ENCODE peak calls at places on chromosomes 7 and 10, in five cellular contexts. R is heart right ventricle, Q is HL-60, K is thoracic aorta, Z is WERI-Rb-1. N is an unnamed sample.

GRCh38 chr7:84194484-84195260 is at the start of gene SEMA3A:
- DNase-seq in Z (peak), R (no peak), Q (peak), K (no peak), N (peak)

GRCh38 chr7:102450242-102450641 is 14.4 kb downstream of the ALKBH4 start:
- DNase-seq in Q (peak), K (no peak), Z (peak), R (no peak), N (no peak)

GRCh38 chr7:128875523-128875948 is 12.9 kb downstream of the ATP6V1F start:
- DNase-seq in R (no peak), K (no peak), Q (no peak), Z (no peak), N (peak)

GRCh38 chr10:131972474-131973071 is 9.2 kb downstream of the BNIP3 start:
- DNase-seq in K (no peak), R (peak), Q (no peak), Z (no peak), N (peak)

GRCh38 chr7:54969190-54969967 is 49.4 kb upstream of the EGFR start:
- DNase-seq in Q (no peak), K (no peak), Z (no peak), R (no peak), N (no peak)

GRCh38 chr10:1668347-1668746 is 69.0 kb downstream of the ADARB2 start:
- DNase-seq in Z (no peak), Q (no peak), R (no peak), K (no peak), N (no peak)

GRCh38 chr10:121436281-121436629 is 162.0 kb downstream of the FGFR2 start:
- DNase-seq in R (no peak), Q (no peak), K (no peak), Z (no peak), N (no peak)

GRCh38 chr7:44147026-44147881 is 6.1 kb upstream of the MYL7 start:
- DNase-seq in Z (peak), R (peak), Q (no peak), K (no peak), N (no peak)

GRCh38 chr10:47021850-47022249 is 110.6 kb downstream of the PTPN20 start:
- DNase-seq in Z (no peak), K (no peak), Q (no peak), R (no peak), N (no peak)

GRCh38 chr10:14062528-14063260 is 268.0 kb downstream of the FRMD4A start:
- DNase-seq in Q (no peak), Z (no peak), K (no peak), R (no peak), N (no peak)

GRCh38 chr7:41222704-41223103 is 480.2 kb downstream of the INHBA start:
- DNase-seq in K (no peak), Q (no peak), Z (no peak), R (no peak), N (no peak)

GRCh38 chr7:16411391-16411790 is 9.9 kb downstream of the CRPPA start:
- DNase-seq in R (no peak), K (no peak), Q (no peak), Z (no peak), N (no peak)

GRCh38 chr10:123455861-123456260 is 210.3 kb upstream of the GPR26 start:
- DNase-seq in Q (no peak), R (no peak), Z (no peak), K (no peak), N (no peak)

GRCh38 chr7:96181174-96181573 is 140.7 kb downstream of the SLC25A13 start:
- DNase-seq in Z (no peak), Q (no peak), R (no peak), K (no peak), N (no peak)

GRCh38 chr7:96179341-96179740 is 142.6 kb downstream of the SLC25A13 start:
- DNase-seq in Q (no peak), Z (no peak), K (no peak), R (no peak), N (no peak)

GRCh38 chr7:96177353-96177752 is 144.5 kb downstream of the SLC25A13 start:
- DNase-seq in R (no peak), Q (no peak), Z (no peak), K (no peak), N (no peak)

GRCh38 chr7:96178581-96178980 is 143.3 kb downstream of the SLC25A13 start:
- DNase-seq in R (no peak), K (no peak), Z (no peak), Q (no peak), N (no peak)

GRCh38 chr7:96179863-96180262 is 142.0 kb downstream of the SLC25A13 start:
- DNase-seq in K (no peak), R (no peak), Z (no peak), Q (no peak), N (no peak)
- TF ChIP-seq CTCF in K (no peak), R (no peak), Z (no peak), Q (no peak), N (no peak)

GRCh38 chr7:76314042-76314721 is 11.7 kb downstream of the HSPB1 start:
- DNase-seq in Q (peak), R (peak), K (peak), Z (peak), N (peak)
- H3K4me3 ChIP-seq in Q (no peak), R (no peak), K (no peak), Z (peak), N (no peak)

GRCh38 chr10:68792115-68792514 is 35.2 kb upstream of the STOX1 start:
- DNase-seq in Z (no peak), Q (no peak), R (no peak), K (no peak), N (no peak)
- TF ChIP-seq CTCF in Z (no peak), Q (no peak), R (no peak), K (no peak), N (peak)

GRCh38 chr7:42932861-42933591 is 850 bp downstream of the MRPL32 start:
- DNase-seq in Q (no peak), R (no peak), K (no peak), Z (peak), N (peak)

GRCh38 chr7:42931834-42932651 is at the start of the genes MRPL32 and PSMA2:
- DNase-seq in Z (peak), R (peak), Q (peak), K (peak), N (peak)

GRCh38 chr7:42931447-42931833 is 534 bp downstream of the PSMA2 start:
- DNase-seq in Q (no peak), K (no peak), R (no peak), Z (no peak), N (no peak)

GRCh38 chr7:42939457-42940240 is 7.5 kb downstream of the MRPL32 start:
- DNase-seq in K (no peak), R (no peak), Z (no peak), Q (no peak), N (no peak)

DNA sequence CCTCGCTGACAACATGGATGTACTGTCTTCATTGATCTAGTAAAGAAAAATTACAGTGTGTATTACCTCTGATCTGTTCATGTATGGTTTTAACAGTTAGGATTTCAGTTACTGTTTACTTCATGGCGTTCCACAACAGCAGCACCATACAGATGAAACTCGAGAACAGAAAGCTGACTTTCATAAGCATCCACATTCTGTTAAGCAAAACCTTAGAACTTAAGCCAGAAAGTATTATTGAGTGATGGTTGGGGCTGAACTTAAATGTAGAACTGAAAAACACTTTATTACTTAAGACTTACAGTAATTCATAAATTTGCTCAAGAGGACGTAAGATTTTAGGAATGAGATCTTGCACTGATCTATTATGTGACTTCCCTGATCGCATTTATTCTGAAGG is 3.7 kb downstream of the MRPL32 start:
- DNase-seq in K (no peak), Q (no peak), R (no peak), Z (no peak), N (no peak)
- H3K4me3 ChIP-seq in K (no peak), Q (no peak), R (no peak), Z (no peak), N (no peak)

GRCh38 chr7:27181795-27182275 is 3.2 kb downstream of the HOXA11 start:
- DNase-seq in Q (no peak), Z (peak), K (no peak), R (no peak), N (no peak)
- TF ChIP-seq CTCF in Q (no peak), Z (no peak), K (no peak), R (no peak), N (no peak)

GRCh38 chr10:98445200-98445812 is 1.4 kb downstream of the HPS1 start:
- DNase-seq in Q (no peak), Z (no peak), K (no peak), R (no peak), N (no peak)
- H3K4me3 ChIP-seq in Q (peak), Z (no peak), K (peak), R (peak), N (no peak)

GRCh38 chr7:101122933-101123702 is 3.8 kb upstream of the SERPINE1 start:
- DNase-seq in Q (no peak), R (no peak), K (no peak), Z (no peak), N (no peak)

GRCh38 chr7:101124376-101125056 is 2.4 kb upstream of the SERPINE1 start:
- DNase-seq in Q (peak), K (no peak), R (no peak), Z (no peak), N (no peak)

GRCh38 chr7:101123703-101124068 is 3.2 kb upstream of the SERPINE1 start:
- DNase-seq in R (no peak), Q (no peak), K (no peak), Z (no peak), N (no peak)

GRCh38 chr7:101120315-101120714 is 6.6 kb upstream of the SERPINE1 start:
- DNase-seq in K (no peak), Q (no peak), Z (no peak), R (no peak), N (no peak)

DNA sequence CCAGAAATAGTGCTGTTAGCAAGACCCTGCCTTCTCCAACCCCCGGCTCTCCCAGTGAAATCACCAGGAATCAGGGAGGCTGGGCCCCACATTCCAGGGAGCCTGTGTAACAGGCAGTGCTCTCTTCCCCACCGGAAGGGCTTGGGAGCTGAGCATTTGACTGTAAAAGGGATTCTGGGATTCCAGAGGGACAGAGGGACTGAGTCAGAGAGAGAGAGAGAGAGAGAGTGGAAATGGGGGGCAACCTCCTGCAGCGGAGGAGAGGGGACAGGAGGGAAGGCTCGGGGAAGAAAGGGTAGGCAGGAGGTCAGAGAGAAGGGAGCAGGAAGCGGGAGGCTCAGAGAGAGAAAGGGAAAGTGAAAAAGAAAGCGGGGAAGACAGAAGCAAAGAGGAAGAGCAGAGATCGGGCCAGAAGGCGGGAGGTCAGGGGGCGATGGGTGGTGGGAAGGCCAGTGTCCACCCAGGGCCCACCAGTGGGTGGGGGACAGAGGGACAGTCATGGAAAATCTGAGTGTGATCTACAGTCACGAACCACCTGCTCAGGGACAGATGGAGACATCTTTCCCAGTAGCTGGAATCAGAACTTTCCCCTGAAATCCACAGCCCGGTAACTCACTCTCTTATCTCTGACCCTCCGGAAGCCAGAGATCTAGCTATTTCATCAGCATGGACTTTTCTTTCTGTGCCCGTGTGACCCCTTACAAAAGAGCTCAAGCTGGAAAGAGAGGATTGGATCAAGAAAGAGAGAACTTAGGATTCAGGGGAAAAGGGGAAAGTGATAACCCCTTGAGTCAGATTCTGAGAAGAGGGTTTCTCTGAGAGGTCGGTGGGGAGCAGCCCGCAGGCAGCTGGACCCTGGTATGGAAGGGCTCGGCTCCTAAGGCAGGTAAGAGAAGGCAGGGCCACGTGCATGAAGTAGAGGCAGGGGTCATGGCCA is 4.6 kb upstream of the SERPINE1 start:
- DNase-seq in K (peak), Z (no peak), Q (no peak), R (peak), N (no peak)
- TF ChIP-seq CTCF in K (no peak), Z (no peak), Q (no peak), R (no peak), N (no peak)

GRCh38 chr10:60522617-60523016 is 132.9 kb upstream of the ANK3 start:
- DNase-seq in Z (no peak), Q (no peak), K (no peak), R (no peak), N (no peak)

GRCh38 chr10:60521974-60522405 is 132.3 kb upstream of the ANK3 start:
- DNase-seq in R (no peak), K (no peak), Z (no peak), Q (no peak), N (peak)

GRCh38 chr10:60524541-60524940 is 134.9 kb upstream of the ANK3 start:
- DNase-seq in Z (no peak), R (no peak), Q (no peak), K (no peak), N (no peak)

GRCh38 chr10:60527676-60528075 is 138.0 kb upstream of the ANK3 start:
- DNase-seq in R (no peak), Q (no peak), Z (no peak), K (no peak), N (no peak)

GRCh38 chr10:60526024-60526585 is 136.4 kb upstream of the ANK3 start:
- DNase-seq in Q (no peak), R (no peak), Z (no peak), K (no peak), N (no peak)
- H3K4me3 ChIP-seq in Q (no peak), R (no peak), Z (no peak), K (no peak), N (no peak)

DNA sequence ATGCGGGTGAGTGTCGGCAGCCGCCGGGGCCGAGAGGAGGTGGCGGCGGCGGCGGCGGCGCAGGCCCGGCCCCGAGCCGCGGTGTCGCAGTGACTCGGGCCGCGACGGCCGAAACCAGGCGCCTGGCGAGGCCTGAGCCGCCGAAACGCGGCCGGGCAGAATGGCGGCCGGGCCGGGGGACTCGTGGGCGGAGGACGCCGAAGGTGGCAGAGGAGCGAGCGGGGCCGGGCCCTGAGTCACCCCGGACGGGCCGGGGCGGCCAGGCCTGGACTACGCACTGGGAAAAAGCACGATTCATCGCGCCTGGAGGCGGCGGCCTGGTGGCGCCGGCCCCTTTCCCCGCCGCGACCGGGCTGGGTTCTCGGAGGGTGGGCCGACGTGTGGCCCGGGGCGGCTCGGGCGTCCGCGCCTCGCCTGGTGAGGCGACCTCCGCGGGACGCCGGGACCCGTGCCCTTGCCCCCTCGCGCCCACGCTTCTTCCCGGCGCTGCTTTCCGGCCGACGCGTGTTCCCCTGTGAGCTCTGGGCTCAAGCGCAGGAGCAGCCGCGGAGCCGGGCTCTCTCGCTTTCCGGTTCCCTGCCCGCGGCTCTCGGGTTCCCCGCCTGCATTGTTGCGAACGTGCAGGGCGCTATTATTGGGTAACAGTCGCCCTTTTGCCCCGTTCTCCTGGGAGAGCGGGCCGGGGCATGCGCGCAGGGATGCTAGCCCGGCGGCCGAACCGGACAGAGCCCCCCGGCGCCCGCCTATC is 495 bp downstream of the CUL1 start:
- DNase-seq in K (no peak), R (peak), Q (peak), Z (peak), N (peak)
- TF ChIP-seq CTCF in K (no peak), R (no peak), Q (no peak), Z (no peak), N (no peak)

DNA sequence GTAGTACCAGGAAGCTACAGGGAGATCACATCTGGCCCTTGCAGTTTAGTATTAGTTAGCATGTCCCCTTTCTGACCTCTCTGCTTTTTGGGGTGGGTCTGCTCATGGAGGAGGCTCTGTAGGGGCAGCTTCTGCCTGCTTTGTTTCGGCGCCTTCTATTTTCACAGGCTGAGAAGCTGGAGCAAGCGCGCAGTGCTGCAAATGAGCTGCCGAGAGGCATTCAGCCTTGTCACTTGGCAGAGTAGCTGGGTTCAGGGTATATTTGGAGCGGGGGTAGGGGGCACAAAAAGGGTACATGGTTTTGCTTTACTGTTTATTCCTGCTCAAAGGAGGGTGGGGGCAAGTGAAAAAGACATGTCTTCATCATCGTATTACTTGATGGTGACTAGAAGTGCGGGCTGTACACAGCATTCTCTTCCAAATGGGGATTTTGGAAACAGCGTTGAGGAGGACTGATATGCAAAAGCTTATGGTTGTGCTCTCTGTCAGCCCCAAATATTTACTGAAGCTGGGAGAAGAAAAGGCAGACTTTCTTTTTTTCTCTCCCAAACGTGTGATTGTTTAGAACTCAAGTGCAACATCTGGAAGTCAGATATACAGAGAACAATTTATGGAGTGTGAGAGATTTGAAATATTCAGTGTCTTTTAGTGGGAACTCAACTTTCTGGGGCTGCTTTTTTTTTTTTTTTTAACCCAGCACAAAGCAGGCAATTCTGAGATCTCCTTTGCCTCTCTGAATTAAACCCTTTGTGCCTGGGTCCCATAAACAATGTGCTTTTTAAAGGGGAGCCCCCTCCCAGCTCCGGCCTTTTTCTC is 146.5 kb downstream of the CELF2 start:
- DNase-seq in R (no peak), Q (no peak), K (no peak), Z (no peak), N (no peak)
- H3K4me3 ChIP-seq in R (peak), Q (peak), K (peak), Z (no peak), N (no peak)

N was measured in BE2C.